ENCODE peak calls at places on chromosomes 16 and 17, in five cellular contexts. B is thoracic aorta, D is tibial artery, E is RWPE2, T is AG04450. G is an unnamed sample.

GRCh38 chr17:231966-232807 is 50.7 kb upstream of the DOC2B start:
- DNase-seq in D (peak), E (peak), B (no peak), T (no peak), G (no peak)

GRCh38 chr17:16040710-16041251 is 41.2 kb downstream of the TTC19 start:
- DNase-seq in T (peak), B (no peak), E (no peak), D (no peak), G (no peak)

GRCh38 chr17:53570731-53571130 is 252.0 kb upstream of the KIF2B start:
- DNase-seq in B (no peak), E (no peak), T (no peak), D (no peak), G (no peak)

GRCh38 chr16:15880434-15880833 is 8.0 kb downstream of the CEP20 start:
- DNase-seq in B (no peak), D (no peak), E (no peak), T (no peak), G (no peak)

GRCh38 chr17:49224198-49224996 is 6.2 kb downstream of the PHOSPHO1 start:
- DNase-seq in E (no peak), T (no peak), D (no peak), B (no peak), G (no peak)

GRCh38 chr16:51155199-51155607 is 4.1 kb upstream of the SALL1 start:
- DNase-seq in E (no peak), B (no peak), T (no peak), D (no peak), G (no peak)

GRCh38 chr17:81277421-81277820 is 17.7 kb downstream of the SLC38A10 start:
- DNase-seq in D (no peak), T (no peak), B (no peak), E (no peak), G (no peak)

GRCh38 chr17:80746262-80746935 is 201.8 kb downstream of the RPTOR start:
- DNase-seq in B (no peak), E (no peak), T (no peak), D (no peak), G (no peak)

GRCh38 chr16:76963614-76964315 is 227.2 kb upstream of the MON1B start:
- DNase-seq in T (no peak), E (no peak), D (no peak), B (no peak), G (no peak)

GRCh38 chr17:80765241-80766022 is 220.8 kb downstream of the RPTOR start:
- DNase-seq in B (no peak), T (no peak), E (no peak), D (no peak), G (no peak)

GRCh38 chr16:66539628-66540469 is 10.1 kb downstream of the TK2 start:
- DNase-seq in B (no peak), E (no peak), T (no peak), D (no peak), G (no peak)

GRCh38 chr16:22232277-22233049 is 26.4 kb downstream of the EEF2K start:
- DNase-seq in B (no peak), T (no peak), E (no peak), D (no peak), G (no peak)

GRCh38 chr17:76872221-76872873 is 4.1 kb downstream of the MGAT5B start:
- DNase-seq in E (peak), B (no peak), T (peak), D (no peak), G (no peak)

GRCh38 chr17:15341385-15341849 is at the start of gene TEKT3:
- DNase-seq in D (peak), T (peak), E (no peak), B (peak), G (no peak)

DNA sequence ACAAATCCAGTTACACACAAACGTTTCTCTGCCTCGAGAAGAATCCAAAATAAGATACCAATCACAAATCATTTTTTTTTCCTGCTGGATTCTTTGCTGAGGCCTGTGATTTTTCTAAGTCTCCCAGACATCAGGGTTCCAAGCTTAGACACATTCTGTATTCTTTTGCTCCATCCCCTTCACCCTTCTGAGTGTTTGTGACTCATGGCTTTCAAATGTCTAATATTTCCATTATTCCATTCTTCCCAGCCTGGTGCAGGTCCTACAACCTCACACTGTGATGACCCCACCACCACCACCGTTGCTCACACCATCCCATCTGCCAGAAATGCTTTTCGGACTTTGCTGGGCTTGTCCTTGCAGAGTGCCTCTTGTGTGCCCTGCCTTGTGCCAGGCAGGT is 480.1 kb downstream of the SOX9 start:
- DNase-seq in D (no peak), T (no peak), B (no peak), E (peak), G (no peak)
- H3K4me3 ChIP-seq in D (no peak), T (no peak), B (no peak), E (no peak), G (no peak)

GRCh38 chr16:89925596-89926079 is 2.5 kb downstream of the TUBB3 start:
- DNase-seq in B (no peak), D (no peak), E (no peak), T (no peak), G (no peak)
- TF ChIP-seq CTCF in B (no peak), D (no peak), E (no peak), T (peak), G (no peak)

GRCh38 chr17:17416400-17417360 is 60.1 kb upstream of the MED9 start:
- DNase-seq in B (no peak), E (no peak), D (peak), T (no peak), G (no peak)

GRCh38 chr17:17416007-17416399 is 60.8 kb upstream of the MED9 start:
- DNase-seq in B (no peak), T (no peak), D (no peak), E (no peak), G (no peak)

GRCh38 chr17:17419621-17420020 is 57.2 kb upstream of the MED9 start:
- DNase-seq in D (peak), T (no peak), B (no peak), E (peak), G (no peak)

GRCh38 chr17:17419166-17419565 is 57.6 kb upstream of the MED9 start:
- DNase-seq in D (no peak), T (no peak), B (no peak), E (peak), G (no peak)

GRCh38 chr17:17417718-17418151 is 59.1 kb upstream of the MED9 start:
- DNase-seq in T (no peak), B (no peak), D (peak), E (peak), G (no peak)
- H3K27ac ChIP-seq in T (no peak), B (no peak), D (no peak), E (no peak), G (no peak)

GRCh38 chr17:3944485-3945388 is 19.5 kb downstream of the ATP2A3 start:
- DNase-seq in E (no peak), B (no peak), D (no peak), T (no peak), G (no peak)
- H3K4me3 ChIP-seq in E (peak), B (peak), D (peak), T (peak), G (peak)

GRCh38 chr16:88831838-88832237 is 20.1 kb upstream of the APRT start:
- DNase-seq in B (no peak), T (no peak), D (no peak), E (no peak), G (no peak)
- TF ChIP-seq CTCF in B (no peak), T (no peak), D (no peak), E (peak), G (no peak)

GRCh38 chr17:59858167-59858790 is 34.5 kb downstream of the TUBD1 start:
- DNase-seq in T (no peak), B (no peak), D (no peak), E (no peak), G (no peak)

GRCh38 chr17:59856859-59857794 is 35.6 kb downstream of the TUBD1 start:
- DNase-seq in B (no peak), T (no peak), E (no peak), D (no peak), G (no peak)

GRCh38 chr17:59848778-59849177 is 44.0 kb downstream of the TUBD1 start:
- DNase-seq in E (peak), D (peak), B (no peak), T (no peak), G (no peak)

GRCh38 chr17:59851431-59852375 is 41.0 kb downstream of the TUBD1 start:
- DNase-seq in B (no peak), E (peak), D (peak), T (peak), G (no peak)

GRCh38 chr17:59853168-59853918 is 39.4 kb downstream of the TUBD1 start:
- DNase-seq in E (peak), D (peak), B (no peak), T (peak), G (no peak)
- H3K27ac ChIP-seq in E (peak), D (peak), B (peak), T (peak), G (no peak)

GRCh38 chr16:30956601-30957455 is 726 bp upstream of the SETD1A start:
- DNase-seq in T (no peak), D (peak), E (peak), B (peak), G (peak)
- H3K4me3 ChIP-seq in T (peak), D (peak), E (peak), B (peak), G (peak)

GRCh38 chr17:4440690-4441686 is 7.2 kb downstream of the SPNS3 start:
- DNase-seq in D (no peak), E (no peak), T (no peak), B (no peak), G (no peak)
- TF ChIP-seq CTCF in D (no peak), E (no peak), T (no peak), B (no peak), G (no peak)

GRCh38 chr16:75429621-75430403 is 3.5 kb downstream of the CFDP1 start:
- DNase-seq in T (no peak), B (no peak), D (no peak), E (no peak), G (no peak)
- H3K27ac ChIP-seq in T (no peak), B (no peak), D (no peak), E (no peak), G (no peak)

GRCh38 chr17:40178021-40178601 is 841 bp downstream of the RAPGEFL1 start:
- DNase-seq in D (no peak), T (no peak), E (no peak), B (no peak), G (no peak)
- H3K4me3 ChIP-seq in D (no peak), T (no peak), E (peak), B (peak), G (peak)